ENCODE peak calls at places on chromosomes 13 and 19, in five cellular contexts. F is effector memory CD4-positive, alpha-beta T cell; X is endodermal cell; H is A549; N is ovary. M is an unnamed sample.
A peak's percentile ranks its signal among the peaks of the same experiment; 100 is the strongest.

GRCh38 chr19:14536926-14537692 is 7.7 kb downstream of the TECR start:
- DNase-seq in F (no peak), X (peak; percentile 98), H (peak; percentile 51), N (peak; percentile 81), M (peak; percentile 84)

GRCh38 chr13:50991624-50992610 is 82.3 kb downstream of the RNASEH2B start:
- DNase-seq in F (no peak), X (no peak), H (no peak), N (no peak), M (no peak)

GRCh38 chr19:10625003-10625761 is at the start of gene SLC44A2:
- DNase-seq in F (no peak), X (peak; percentile 93), H (peak; percentile 46), N (peak; percentile 82), M (no peak)

GRCh38 chr13:66513728-66514127 is 716.4 kb downstream of the PCDH9 start:
- DNase-seq in F (no peak), X (no peak), H (no peak), N (no peak), M (no peak)

GRCh38 chr13:105219636-105220035 is 1315.8 kb downstream of the EFNB2 start:
- DNase-seq in F (no peak), X (no peak), H (no peak), N (no peak), M (no peak)

GRCh38 chr13:101552797-101553196 is 100.3 kb downstream of the ITGBL1 start:
- DNase-seq in F (no peak), X (no peak), H (no peak), N (no peak), M (no peak)

GRCh38 chr13:111505175-111505777 is 184.8 kb downstream of the TEX29 start:
- DNase-seq in F (no peak), X (peak; percentile 89), H (peak; percentile 18), N (no peak), M (no peak)

GRCh38 chr13:104657196-104657595 is 1591.0 kb upstream of the SLC10A2 start:
- DNase-seq in F (no peak), X (no peak), H (no peak), N (no peak), M (no peak)

GRCh38 chr19:13962738-13963602 is 10.7 kb downstream of the DCAF15 start:
- DNase-seq in F (no peak), X (peak; percentile 83), H (no peak), N (no peak), M (no peak)

GRCh38 chr13:50072676-50073075 is 57.4 kb downstream of the KCNRG start:
- DNase-seq in F (no peak), X (no peak), H (no peak), N (no peak), M (no peak)

GRCh38 chr19:45506991-45507863 is at the start of gene VASP:
- DNase-seq in F (peak; percentile 84), X (peak; percentile 97), H (peak; percentile 90), N (peak; percentile 83), M (peak; percentile 61)

GRCh38 chr19:11530432-11530831 is 1.5 kb upstream of the ECSIT start:
- DNase-seq in F (no peak), X (peak; percentile 95), H (peak; percentile 56), N (peak; percentile 77), M (peak; percentile 43)

GRCh38 chr19:3356805-3357204 is 9.6 kb upstream of the NFIC start:
- DNase-seq in F (no peak), X (no peak), H (no peak), N (no peak), M (no peak)

GRCh38 chr13:27808866-27809546 is 16.7 kb downstream of the GSX1 start:
- DNase-seq in F (no peak), X (no peak), H (no peak), N (no peak), M (peak; percentile 73)

GRCh38 chr13:23357349-23357748 is 76.2 kb downstream of the SACS start:
- DNase-seq in F (no peak), X (no peak), H (no peak), N (no peak), M (no peak)
- H3K27ac ChIP-seq in F (no peak overlapping the region), X (no peak overlapping the region), H (no peak overlapping the region), N (no peak overlapping the region), M (no peak overlapping the region)

GRCh38 chr19:39725995-39726394 is 11.8 kb downstream of the CLC start:
- DNase-seq in F (no peak), X (no peak), H (no peak), N (no peak), M (no peak)

GRCh38 chr19:39731685-39732084 is 6.1 kb downstream of the CLC start:
- DNase-seq in F (no peak), X (no peak), H (no peak), N (no peak), M (no peak)

GRCh38 chr19:39727070-39727800 is 10.6 kb downstream of the CLC start:
- DNase-seq in F (no peak), X (no peak), H (no peak), N (no peak), M (no peak)

GRCh38 chr19:39733841-39734240 is 4.0 kb downstream of the CLC start:
- DNase-seq in F (no peak), X (no peak), H (no peak), N (no peak), M (no peak)

GRCh38 chr19:39729594-39729993 is 8.2 kb downstream of the CLC start:
- DNase-seq in F (no peak), X (no peak), H (no peak), N (no peak), M (no peak)
- H3K27ac ChIP-seq in F (no peak overlapping the region), X (no peak overlapping the region), H (no peak overlapping the region), N (no peak overlapping the region), M (no peak overlapping the region)

GRCh38 chr13:97321101-97321500 is 99.0 kb downstream of the MBNL2 start:
- DNase-seq in F (no peak), X (peak; percentile 63), H (no peak), N (no peak), M (no peak)

GRCh38 chr13:97324115-97324514 is 102.0 kb downstream of the MBNL2 start:
- DNase-seq in F (no peak), X (no peak), H (no peak), N (no peak), M (no peak)

GRCh38 chr13:97322740-97323342 is 100.7 kb downstream of the MBNL2 start:
- DNase-seq in F (no peak), X (no peak), H (no peak), N (no peak), M (no peak)

GRCh38 chr13:97319088-97319487 is 97.0 kb downstream of the MBNL2 start:
- DNase-seq in F (no peak), X (no peak), H (no peak), N (no peak), M (no peak)

GRCh38 chr13:97321616-97322321 is 99.6 kb downstream of the MBNL2 start:
- DNase-seq in F (no peak), X (no peak), H (no peak), N (no peak), M (no peak)
- H3K27ac ChIP-seq in F (no peak overlapping the region), X (no peak overlapping the region), H (no peak overlapping the region), N (no peak overlapping the region), M (no peak overlapping the region)

GRCh38 chr19:55042344-55042678 is 4.2 kb upstream of the GP6 start:
- DNase-seq in F (no peak), X (no peak), H (no peak), N (no peak), M (no peak)
- H3K27ac ChIP-seq in F (no peak overlapping the region), X (no peak overlapping the region), H (no peak overlapping the region), N (no peak overlapping the region), M (no peak overlapping the region)

GRCh38 chr19:44280916-44281315 is 21.2 kb downstream of the ZNF233 start:
- DNase-seq in F (no peak), X (no peak), H (no peak), N (no peak), M (no peak)

GRCh38 chr19:44278181-44278690 is 18.6 kb downstream of the ZNF233 start:
- DNase-seq in F (no peak), X (no peak), H (no peak), N (no peak), M (no peak)

GRCh38 chr19:44277331-44277730 is 17.6 kb downstream of the ZNF233 start:
- DNase-seq in F (no peak), X (no peak), H (no peak), N (no peak), M (no peak)

GRCh38 chr19:44284968-44285367 is 19.9 kb downstream of the ZNF235 start:
- DNase-seq in F (no peak), X (no peak), H (no peak), N (no peak), M (no peak)

DNA sequence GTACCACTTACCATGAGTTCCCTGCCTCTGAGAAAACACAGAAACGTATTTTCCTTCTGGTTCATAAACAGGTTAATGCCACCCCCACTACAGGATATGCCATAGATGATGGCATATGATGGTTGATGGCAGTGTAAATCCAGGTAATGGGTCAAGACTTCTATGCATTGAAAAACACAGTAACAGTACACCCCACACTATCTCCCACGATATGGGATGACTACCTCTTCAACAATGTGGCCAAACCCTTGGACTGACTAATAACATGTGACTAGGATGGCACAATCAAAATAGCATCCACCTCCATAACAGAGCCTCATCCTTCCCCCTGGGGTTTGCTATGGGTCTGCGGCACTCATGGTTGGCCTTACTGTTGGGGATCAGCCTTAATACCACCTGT is 22.0 kb downstream of the ZNF235 start:
- DNase-seq in F (no peak), X (no peak), H (no peak), N (no peak), M (no peak)
- H3K27ac ChIP-seq in F (no peak overlapping the region), X (no peak overlapping the region), H (no peak overlapping the region), N (no peak overlapping the region), M (peak overlapping the region; percentile 46)

GRCh38 chr19:50204081-50204428 is 633 bp downstream of the MYH14 start:
- DNase-seq in F (no peak), X (no peak), H (no peak), N (no peak), M (no peak)

GRCh38 chr19:50204811-50205675 is 1.6 kb downstream of the MYH14 start:
- DNase-seq in F (no peak), X (peak; percentile 97), H (no peak), N (peak; percentile 41), M (no peak)

GRCh38 chr19:50207730-50208129 is 4.3 kb downstream of the MYH14 start:
- DNase-seq in F (no peak), X (no peak), H (no peak), N (no peak), M (no peak)

GRCh38 chr19:50206191-50206590 is 2.8 kb downstream of the MYH14 start:
- DNase-seq in F (no peak), X (no peak), H (no peak), N (no peak), M (no peak)

GRCh38 chr19:50205681-50206138 is 2.3 kb downstream of the MYH14 start:
- DNase-seq in F (no peak), X (peak; percentile 73), H (no peak), N (no peak), M (no peak)
- H3K27ac ChIP-seq in F (no peak overlapping the region), X (no peak overlapping the region), H (no peak overlapping the region), N (no peak overlapping the region), M (peak overlapping the region; percentile 39)

M was measured in epithelial cell of prostate.